ENCODE peak calls at places on chromosome 17, in six cellular contexts. F is esophagus squamous epithelium, Z is testis, J is prostate gland, M is neural progenitor cell, L is choroid plexus epithelial cell. U is an unnamed sample.

GRCh38 chr17:9522074-9522473 is 53.5 kb downstream of the STX8 start:
- DNase-seq in F (no peak), Z (peak; percentile 22), J (no peak), M (peak; percentile 75), L (peak; percentile 84), U (peak; percentile 79)

GRCh38 chr17:14303343-14304221 is 2.7 kb downstream of the HS3ST3B1 start:
- DNase-seq in F (no peak), Z (no peak), J (no peak), M (peak; percentile 62), L (peak; percentile 43), U (no peak)

GRCh38 chr17:15364615-15365014 is 23.2 kb upstream of the TEKT3 start:
- DNase-seq in F (no peak), Z (no peak), J (no peak), M (no peak), L (peak; percentile 10), U (peak; percentile 53)

GRCh38 chr17:77494664-77495435 is 354.1 kb downstream of the SEC14L1 start:
- DNase-seq in F (no peak), Z (peak; percentile 90), J (peak; percentile 79), M (peak; percentile 87), L (peak; percentile 74), U (peak; percentile 81)

GRCh38 chr17:48322060-48322459 is 108.0 kb downstream of the SKAP1 start:
- DNase-seq in F (no peak), Z (no peak), J (no peak), M (no peak), L (peak; percentile 33), U (peak; percentile 19)

GRCh38 chr17:58764373-58764772 is 8.7 kb downstream of the PPM1E start:
- DNase-seq in F (no peak), Z (no peak), J (no peak), M (no peak), L (no peak), U (no peak)

GRCh38 chr17:48636177-48637018 is 10.2 kb upstream of the HOXB9 start:
- DNase-seq in F (no peak), Z (peak; percentile 91), J (no peak), M (peak; percentile 97), L (peak; percentile 16), U (peak; percentile 57)

GRCh38 chr17:7882629-7883028 is 6.0 kb upstream of the CHD3 start:
- DNase-seq in F (no peak), Z (no peak), J (no peak), M (no peak), L (no peak), U (no peak)

GRCh38 chr17:19418312-19418992 is 7.4 kb downstream of the RNF112 start:
- DNase-seq in F (no peak), Z (no peak), J (no peak), M (no peak), L (peak; percentile 77), U (peak; percentile 70)

GRCh38 chr17:586920-587319 is 127.7 kb downstream of the VPS53 start:
- DNase-seq in F (no peak), Z (no peak), J (no peak), M (no peak), L (no peak), U (no peak)

GRCh38 chr17:77695386-77695785 is 263.1 kb upstream of the TNRC6C start:
- DNase-seq in F (no peak), Z (no peak), J (no peak), M (no peak), L (no peak), U (no peak)

GRCh38 chr17:11564483-11565380 is 33.5 kb upstream of the DNAH9 start:
- DNase-seq in F (no peak), Z (peak; percentile 28), J (no peak), M (no peak), L (no peak), U (no peak)

GRCh38 chr17:48478224-48479013 is 48.4 kb upstream of the SKAP1 start:
- DNase-seq in F (no peak), Z (no peak), J (no peak), M (no peak), L (peak; percentile 18), U (no peak)

GRCh38 chr17:7296189-7296861 is 1.9 kb upstream of the YBX2 start:
- DNase-seq in F (no peak), Z (peak; percentile 87), J (peak; percentile 73), M (peak; percentile 94), L (peak; percentile 78), U (peak; percentile 80)

GRCh38 chr17:66975614-66976378 is 11.3 kb downstream of the CACNG4 start:
- DNase-seq in F (no peak), Z (no peak), J (peak; percentile 45), M (peak; percentile 69), L (peak; percentile 12), U (no peak)

GRCh38 chr17:76873856-76874255 is 5.7 kb downstream of the MGAT5B start:
- DNase-seq in F (no peak), Z (no peak), J (no peak), M (no peak), L (peak; percentile 16), U (no peak)

GRCh38 chr17:17606416-17607000 is 15.0 kb upstream of the PEMT start:
- DNase-seq in F (no peak), Z (no peak), J (no peak), M (no peak), L (no peak), U (no peak)

GRCh38 chr17:354651-355556 is 2.3 kb upstream of the RPH3AL start:
- DNase-seq in F (no peak), Z (no peak), J (no peak), M (no peak), L (no peak), U (no peak)

GRCh38 chr17:5203908-5204294 is 12.2 kb upstream of the ZNF594 start:
- DNase-seq in F (no peak), Z (no peak), J (no peak), M (no peak), L (peak; percentile 67), U (peak; percentile 46)

GRCh38 chr17:7023576-7024401 is 939 bp downstream of the BCL6B start:
- DNase-seq in F (no peak), Z (peak; percentile 93), J (peak; percentile 78), M (peak; percentile 93), L (peak; percentile 92), U (peak; percentile 91)

GRCh38 chr17:9334536-9335446 is 240.8 kb downstream of the STX8 start:
- DNase-seq in F (no peak), Z (no peak), J (no peak), M (no peak), L (no peak), U (no peak)

GRCh38 chr17:65013613-65014391 is 42.7 kb downstream of the GNA13 start:
- DNase-seq in F (no peak), Z (no peak), J (no peak), M (no peak), L (peak; percentile 93), U (peak; percentile 84)

GRCh38 chr17:1108560-1108809 is 71.3 kb downstream of the ABR start:
- DNase-seq in F (no peak), Z (no peak), J (no peak), M (peak; percentile 75), L (no peak), U (no peak)

DNA sequence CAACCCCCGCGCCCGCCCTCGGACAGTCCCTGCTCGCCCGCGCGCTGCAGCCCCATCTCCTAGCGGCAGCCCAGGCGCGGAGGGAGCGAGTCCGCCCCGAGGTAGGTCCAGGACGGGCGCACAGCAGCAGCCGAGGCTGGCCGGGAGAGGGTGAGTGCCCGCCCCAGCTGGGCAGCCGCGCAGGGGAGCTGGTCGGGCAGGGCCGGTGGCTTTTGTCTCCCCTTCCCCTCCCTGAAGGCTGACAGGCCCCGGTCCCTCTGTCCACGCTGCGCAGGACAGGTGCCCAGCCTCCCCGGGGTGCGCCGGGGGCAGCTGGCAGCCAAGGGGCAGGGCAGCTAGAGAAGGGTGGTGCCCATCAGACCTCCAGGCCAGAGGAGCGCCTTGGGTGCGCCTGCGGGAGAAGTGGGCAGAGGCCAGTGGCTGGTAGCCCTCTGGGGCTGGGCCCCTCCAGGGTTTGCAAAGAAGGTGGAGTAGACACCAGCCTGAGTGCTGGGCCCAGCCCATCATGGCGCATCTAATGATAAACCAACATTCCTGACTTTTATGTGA is 278 bp downstream of the ITGB4 start:
- DNase-seq in F (no peak), Z (no peak), J (no peak), M (no peak), L (no peak), U (no peak)
- H3K4me3 ChIP-seq in F (peak overlapping the region; percentile 60), Z (peak overlapping the region; percentile 32), J (peak overlapping the region; percentile 34), M (peak overlapping the region; percentile 56), L (peak overlapping the region; percentile 36), U (no peak overlapping the region)

DNA sequence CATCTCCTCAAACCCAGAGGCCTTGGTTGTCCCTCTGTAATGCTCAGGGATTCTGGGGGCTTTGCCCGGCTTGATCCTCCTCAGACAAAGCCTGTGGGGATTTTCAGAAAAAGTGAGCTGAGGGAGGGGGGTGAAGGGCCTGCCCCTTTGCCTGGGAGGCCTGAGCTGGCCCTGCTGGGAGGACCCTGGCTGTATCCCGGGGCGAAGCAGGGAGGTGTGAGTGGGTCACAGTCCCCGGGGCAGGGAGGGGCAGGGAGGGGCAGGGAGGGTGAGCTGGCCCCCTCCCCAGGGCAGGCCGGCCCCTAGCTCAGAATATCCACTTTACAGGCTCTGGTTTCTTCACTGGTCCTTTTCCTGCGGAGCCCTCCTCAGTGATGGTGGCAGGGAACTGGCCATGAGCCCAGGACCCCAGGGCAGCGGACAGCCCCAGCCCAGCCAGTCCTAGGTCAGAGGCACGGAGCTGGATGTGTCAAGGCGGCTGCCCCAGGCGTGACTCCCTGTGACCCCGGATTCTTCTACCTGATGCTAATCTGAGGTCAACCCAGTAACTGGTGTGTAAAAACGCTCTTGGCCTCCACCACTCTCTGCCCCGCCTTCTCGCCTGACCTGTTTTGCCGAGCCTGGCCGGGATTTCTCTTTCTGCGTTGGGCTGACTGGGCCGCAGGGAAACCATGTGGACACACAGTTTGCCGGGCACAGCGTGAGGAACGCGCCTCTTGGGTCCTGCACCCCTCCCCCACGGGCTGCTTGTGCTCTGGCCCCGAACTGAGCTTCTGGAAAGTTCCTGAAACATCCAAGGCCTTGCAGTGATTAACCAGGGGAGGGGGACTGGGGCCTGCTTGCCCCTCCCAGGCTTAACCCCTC is 5.8 kb upstream of the FASN start:
- DNase-seq in F (no peak), Z (peak; percentile 85), J (peak; percentile 93), M (peak; percentile 90), L (peak; percentile 58), U (peak; percentile 25)
- TF ChIP-seq CTCF in F (no peak), Z (no peak), J (no peak), M (no peak), L (no peak), U (no peak)

DNA sequence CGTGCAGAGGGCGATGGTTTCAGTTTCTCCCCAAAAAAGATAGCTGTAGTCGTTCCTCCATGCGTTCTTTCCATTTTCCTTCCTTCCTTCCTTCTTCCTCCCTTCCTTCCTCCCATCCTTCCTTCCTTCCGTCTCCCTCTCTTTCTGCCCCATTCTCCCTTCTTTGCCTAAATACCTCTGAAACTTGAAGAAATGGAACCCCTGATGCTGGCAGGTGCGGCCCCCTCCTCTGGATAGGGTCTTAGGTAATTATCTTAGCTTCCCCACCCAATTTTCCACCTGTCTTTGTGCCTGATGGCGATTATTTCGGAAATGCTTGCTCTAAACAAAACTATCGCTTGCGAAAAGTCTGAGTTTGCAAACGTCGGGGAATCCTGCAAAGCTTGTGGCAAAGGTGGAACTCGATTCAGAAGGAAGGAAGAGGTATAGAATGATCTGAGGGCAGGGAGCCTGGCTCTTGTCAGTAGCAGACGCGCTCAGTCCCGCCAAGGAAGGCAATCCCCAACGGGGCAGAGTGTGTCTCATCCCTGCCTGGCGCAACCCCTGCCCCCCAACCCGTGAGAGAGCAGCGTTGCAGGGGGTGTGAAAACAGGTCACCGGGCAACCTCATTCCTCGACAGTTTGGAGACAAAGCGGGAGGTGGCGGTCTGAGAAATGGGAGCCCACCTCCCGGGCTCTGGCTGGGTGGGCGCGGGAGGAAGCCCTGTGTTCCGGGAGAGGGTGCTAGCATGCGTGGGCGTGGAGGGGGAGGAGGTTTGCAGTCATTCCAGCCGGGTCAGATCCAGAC is 2.9 kb upstream of the CBX8 start:
- DNase-seq in F (no peak), Z (no peak), J (no peak), M (peak; percentile 48), L (no peak), U (no peak)
- H3K4me3 ChIP-seq in F (no peak overlapping the region), Z (no peak overlapping the region), J (no peak overlapping the region), M (no peak overlapping the region), L (no peak overlapping the region), U (no peak overlapping the region)

GRCh38 chr17:42520540-42520951 is 15.5 kb upstream of the NAGLU start:
- DNase-seq in F (no peak), Z (no peak), J (no peak), M (peak; percentile 36), L (no peak), U (no peak)
- TF ChIP-seq CTCF in F (no peak), Z (no peak), J (no peak), M (peak; percentile 49), L (peak; percentile 47), U (peak; percentile 25)